ENCODE peak calls at places on chromosomes 6 and 20, in four cellular contexts. T, V, Q and H are unnamed samples. For H3K9me3, the result is how much of the 10 kb centered on the place peaks cover.

GRCh38 chr6:15329154-15329781 is 83.4 kb downstream of the JARID2 start:
- DNase-seq in T (no peak), V (no peak), Q (no peak), H (no peak)

GRCh38 chr6:167995302-167995701 is 2.2 kb upstream of the KIF25 start:
- DNase-seq in T (no peak), V (no peak), Q (no peak), H (no peak)

GRCh38 chr6:14452567-14453527 is 335.3 kb downstream of the CD83 start:
- DNase-seq in T (no peak), V (no peak), Q (peak), H (no peak)

GRCh38 chr6:131532476-131533108 is 40.4 kb upstream of the ARG1 start:
- DNase-seq in T (no peak), V (no peak), Q (no peak), H (no peak)

GRCh38 chr20:14715400-14715799 is 378.0 kb upstream of the FLRT3 start:
- DNase-seq in T (no peak), V (no peak), Q (no peak), H (no peak)

GRCh38 chr6:166413491-166413951 is 30.8 kb upstream of the MPC1 start:
- DNase-seq in T (no peak), V (no peak), Q (no peak), H (no peak)

GRCh38 chr6:101689695-101690094 is 296.2 kb downstream of the GRIK2 start:
- DNase-seq in T (no peak), V (no peak), Q (no peak), H (no peak)

GRCh38 chr6:71481801-71482200 is 193.2 kb downstream of the OGFRL1 start:
- DNase-seq in T (no peak), V (no peak), Q (no peak), H (no peak)

GRCh38 chr20:45933231-45934045 is 1.0 kb upstream of the PCIF1 start:
- DNase-seq in T (peak), V (peak), Q (peak), H (no peak)

GRCh38 chr6:127879685-127880084 is 21.2 kb downstream of the THEMIS start:
- DNase-seq in T (no peak), V (no peak), Q (no peak), H (no peak)

GRCh38 chr6:87943191-87943590 is 104.5 kb upstream of the SPACA1 start:
- DNase-seq in T (no peak), V (no peak), Q (no peak), H (no peak)

GRCh38 chr6:17472653-17473183 is 79.3 kb downstream of the CAP2 start:
- DNase-seq in T (no peak), V (no peak), Q (no peak), H (no peak)

GRCh38 chr6:116444092-116444491 is 17.1 kb upstream of the CALHM6 start:
- DNase-seq in T (peak), V (peak), Q (peak), H (peak)

GRCh38 chr6:34723203-34723602 is 26.6 kb upstream of the ILRUN start:
- DNase-seq in T (peak), V (no peak), Q (no peak), H (no peak)

GRCh38 chr6:129385117-129385516 is 324.9 kb downstream of the ARHGAP18 start:
- DNase-seq in T (no peak), V (no peak), Q (no peak), H (no peak)

GRCh38 chr20:17615645-17616479 is 46.0 kb downstream of the DSTN start:
- DNase-seq in T (no peak), V (no peak), Q (no peak), H (no peak)

GRCh38 chr6:148818939-148819575 is 72.2 kb downstream of the UST start:
- DNase-seq in T (no peak), V (no peak), Q (no peak), H (no peak)

GRCh38 chr6:151012321-151013294 is 147.1 kb downstream of the MTHFD1L start:
- DNase-seq in T (peak), V (no peak), Q (no peak), H (no peak)

GRCh38 chr6:129679250-129679649 is 30.7 kb downstream of the ARHGAP18 start:
- DNase-seq in T (no peak), V (no peak), Q (no peak), H (no peak)

GRCh38 chr6:45305546-45305945 is 22.6 kb upstream of the RUNX2 start:
- DNase-seq in T (no peak), V (no peak), Q (no peak), H (no peak)

GRCh38 chr6:115770851-115771250 is 289.8 kb downstream of the FRK start:
- DNase-seq in T (no peak), V (no peak), Q (no peak), H (no peak)

GRCh38 chr20:53668981-53669380 is 75.3 kb upstream of the ZNF217 start:
- DNase-seq in T (no peak), V (no peak), Q (no peak), H (no peak)

GRCh38 chr20:49701313-49701731 is 12.4 kb downstream of the B4GALT5 start:
- DNase-seq in T (no peak), V (no peak), Q (no peak), H (no peak)

GRCh38 chr6:169070506-169071176 is 183.0 kb downstream of the THBS2 start:
- DNase-seq in T (peak), V (peak), Q (no peak), H (peak)

GRCh38 chr6:65248211-65248610 is 458.8 kb downstream of the EYS start:
- DNase-seq in T (no peak), V (no peak), Q (no peak), H (no peak)

GRCh38 chr6:28657367-28657755 is 131.7 kb downstream of the GPX5 start:
- DNase-seq in T (no peak), V (no peak), Q (no peak), H (no peak)

GRCh38 chr20:47784599-47785320 is 521 bp downstream of the SULF2 start:
- DNase-seq in T (peak), V (no peak), Q (no peak), H (no peak)

GRCh38 chr20:51860015-51860882 is 57.9 kb upstream of the SALL4 start:
- DNase-seq in T (no peak), V (no peak), Q (no peak), H (no peak)

GRCh38 chr20:33719277-33719988 is 677 bp downstream of the PXMP4 start:
- DNase-seq in T (no peak), V (no peak), Q (no peak), H (no peak)

GRCh38 chr6:97765480-97765879 is 482.5 kb upstream of the MMS22L start:
- DNase-seq in T (no peak), V (no peak), Q (no peak), H (no peak)

GRCh38 chr20:745683-746301 is 22.5 kb downstream of the SLC52A3 start:
- DNase-seq in T (no peak), V (no peak), Q (peak), H (no peak)

GRCh38 chr6:22764521-22764920 is 195.2 kb downstream of the HDGFL1 start:
- DNase-seq in T (no peak), V (no peak), Q (no peak), H (no peak)

GRCh38 chr6:33610779-33611421 is 10.2 kb upstream of the ITPR3 start:
- DNase-seq in T (peak), V (no peak), Q (no peak), H (no peak)

GRCh38 chr20:19783966-19784401 is 25.9 kb downstream of the RIN2 start:
- DNase-seq in T (peak), V (no peak), Q (no peak), H (no peak)

GRCh38 chr6:36319436-36319762 is 17.3 kb downstream of the BNIP5 start:
- DNase-seq in T (no peak), V (no peak), Q (no peak), H (no peak)

GRCh38 chr6:9801255-9801757 is 613.6 kb downstream of the TFAP2A start:
- DNase-seq in T (no peak), V (no peak), Q (no peak), H (no peak)

GRCh38 chr6:7879043-7879442 is 31.5 kb downstream of the TXNDC5 start:
- DNase-seq in T (no peak), V (no peak), Q (no peak), H (no peak)
- TF ChIP-seq POLR2AphosphoS5 in T (no peak), V (no peak), Q (no peak), H (no peak)

DNA sequence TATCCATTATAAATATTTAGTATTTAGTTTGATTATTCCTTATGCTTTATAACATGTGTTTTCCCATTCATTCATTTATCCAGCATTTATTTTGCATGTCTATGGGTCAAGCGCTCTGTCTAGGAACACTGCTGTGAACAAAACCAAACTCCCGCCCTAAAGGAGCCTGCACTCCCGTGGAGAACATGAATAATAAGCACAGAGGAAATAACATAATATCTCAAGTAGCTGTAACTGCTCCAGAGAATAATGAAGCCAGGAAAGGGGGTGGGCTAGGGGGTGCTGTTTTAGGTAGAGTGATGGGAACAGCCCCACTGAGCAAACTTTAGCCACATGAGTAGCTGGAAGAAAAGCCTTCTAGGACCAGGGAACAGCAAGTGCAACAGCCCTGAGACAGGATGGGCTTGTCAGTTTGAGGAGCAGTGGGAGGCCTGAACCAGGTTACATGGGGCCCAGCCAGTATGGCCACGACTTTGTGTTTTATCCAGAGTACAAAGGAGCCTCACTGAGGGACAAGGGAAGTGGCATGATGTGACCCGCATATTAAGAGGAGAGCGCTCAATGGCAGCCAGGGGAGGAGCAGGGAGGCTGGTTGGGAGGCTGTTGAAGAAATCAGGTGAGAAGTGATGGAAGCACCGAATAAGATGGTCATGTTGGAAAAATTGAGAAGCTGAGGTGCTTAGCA is 24.4 kb upstream of the PRND start:
- DNase-seq in T (no peak), V (no peak), Q (no peak), H (no peak)
- TF ChIP-seq TCF7L2 in T (no peak), V (no peak), Q (no peak), H (no peak)

GRCh38 chr20:15882553-15882952 is 690.7 kb downstream of the KIF16B start:
- DNase-seq in T (no peak), V (no peak), Q (no peak), H (no peak)
- H3K9me3 ChIP-seq in T (half or more), V (under half), Q (under half), H (under half)

GRCh38 chr6:79078057-79078969 is at the start of gene PHIP:
- DNase-seq in T (peak), V (peak), Q (peak), H (peak)
- TF ChIP-seq POLR2AphosphoS5 in T (peak), V (peak), Q (peak), H (peak)

DNA sequence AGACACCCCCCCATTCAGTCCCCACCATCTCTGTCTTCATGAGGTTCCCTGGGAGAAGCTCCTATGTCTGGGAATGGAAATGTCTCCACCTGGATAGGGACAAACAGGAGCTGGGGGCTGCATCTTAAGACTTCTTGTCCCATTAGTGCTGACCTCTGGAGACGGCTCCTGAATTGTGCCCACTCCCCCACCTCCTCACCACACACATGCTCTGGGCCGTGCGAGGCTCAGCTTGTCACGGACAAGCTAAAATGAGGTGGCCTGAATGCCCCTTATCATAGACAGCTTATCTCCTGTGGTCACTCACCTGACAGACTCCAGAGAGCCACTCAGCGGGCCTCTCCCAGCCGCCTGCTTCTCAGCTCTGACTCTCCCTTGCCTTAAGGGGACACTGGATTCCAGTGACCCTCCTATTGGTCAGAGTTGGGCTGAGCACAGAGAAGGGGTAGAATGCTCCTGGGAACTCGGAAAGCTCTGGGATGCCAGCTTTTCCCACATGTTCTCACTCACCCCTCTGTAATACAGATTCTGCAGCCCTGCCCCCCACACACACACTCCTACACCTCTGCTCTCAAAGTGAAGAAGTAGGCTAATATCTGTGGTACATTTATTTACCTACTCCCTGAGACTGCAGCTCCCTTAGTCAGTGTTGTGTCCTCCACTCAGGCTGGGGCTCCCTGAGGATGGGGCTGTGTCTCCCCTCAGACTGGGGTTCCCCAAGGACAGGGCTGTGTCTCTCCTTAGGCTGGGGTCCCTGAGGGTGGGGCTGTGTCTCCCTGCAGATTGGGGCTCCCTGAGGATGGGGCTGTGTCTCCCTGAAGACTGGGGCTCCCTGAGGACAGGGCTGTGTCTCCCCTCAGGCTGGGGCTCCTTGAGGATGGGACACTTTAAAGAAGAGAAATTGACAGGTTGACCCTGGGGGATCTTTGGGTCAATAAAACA is 167.5 kb downstream of the VEGFA start:
- DNase-seq in T (no peak), V (no peak), Q (peak), H (no peak)
- TF ChIP-seq TCF7L2 in T (no peak), V (no peak), Q (no peak), H (no peak)

DNA sequence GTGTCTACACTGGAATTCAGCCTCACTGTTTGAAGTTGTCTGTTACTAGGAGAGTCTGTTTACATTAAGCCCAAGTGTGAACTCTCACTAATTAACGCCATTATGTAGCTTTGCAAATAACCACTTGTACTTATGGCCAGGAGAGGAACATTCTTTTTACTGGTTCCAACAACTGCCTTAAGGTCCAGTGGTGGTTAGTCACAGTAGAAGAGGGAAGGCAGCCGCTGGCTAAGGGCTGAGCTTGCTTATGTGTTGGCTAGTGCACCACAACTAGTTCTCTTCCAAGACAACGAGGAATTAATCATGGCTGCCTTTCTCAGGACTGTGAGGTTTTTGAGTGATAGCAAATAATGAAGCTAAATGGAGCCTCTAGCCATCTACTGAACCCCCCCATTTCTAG is 14.9 kb upstream of the SLC22A23 start:
- DNase-seq in T (no peak), V (no peak), Q (no peak), H (no peak)
- H3K9me3 ChIP-seq in T (under half), V (under half), Q (under half), H (under half)

DNA sequence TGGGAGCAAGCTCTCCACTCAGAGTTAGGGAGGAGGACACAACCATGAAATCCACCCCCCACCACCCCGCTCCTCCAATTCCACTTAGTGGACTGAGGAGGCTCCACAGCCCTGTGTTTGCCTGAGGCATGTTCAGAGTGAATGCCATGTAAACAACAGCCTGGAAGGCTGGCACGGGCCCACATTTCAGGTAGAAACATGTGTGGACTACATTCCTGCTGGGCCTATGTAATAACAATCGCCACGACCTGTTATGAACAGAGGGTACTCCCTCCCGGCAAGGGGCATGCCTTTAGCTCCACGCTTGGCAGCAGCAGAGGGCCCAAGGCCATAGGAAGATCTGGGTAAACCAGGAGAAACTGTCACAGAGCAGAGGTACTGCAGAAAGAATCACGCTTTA is 65.5 kb downstream of the ISM1 start:
- DNase-seq in T (no peak), V (no peak), Q (no peak), H (no peak)
- TF ChIP-seq POLR2AphosphoS5 in T (no peak), V (no peak), Q (no peak), H (no peak)

GRCh38 chr6:25056130-25056529 is 120.4 kb upstream of the RIPOR2 start:
- DNase-seq in T (no peak), V (no peak), Q (no peak), H (no peak)
- TF ChIP-seq TCF7L2 in T (no peak), V (no peak), Q (no peak), H (no peak)

DNA sequence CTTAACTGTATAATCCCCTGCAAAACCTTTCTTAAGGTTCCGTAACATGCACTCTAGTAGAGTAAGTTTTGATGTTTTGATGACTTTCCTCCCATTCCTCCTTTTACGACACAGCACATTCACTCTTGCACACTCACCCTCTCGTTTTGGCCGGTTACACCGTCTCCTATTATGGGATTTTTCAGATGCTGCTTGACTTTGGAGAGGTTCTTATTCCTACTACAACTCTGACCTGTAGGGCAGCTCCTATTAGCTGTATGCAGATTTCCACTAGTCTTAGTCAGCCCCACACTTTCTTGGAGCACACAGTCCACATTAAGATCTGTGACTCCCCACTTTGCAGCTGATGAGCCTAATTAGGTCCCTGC is 223.7 kb upstream of the SYNCRIP start:
- DNase-seq in T (no peak), V (no peak), Q (no peak), H (no peak)
- H3K9me3 ChIP-seq in T (under half), V (under half), Q (under half), H (under half)

GRCh38 chr6:137967689-137968467 is 100.8 kb downstream of the TNFAIP3 start:
- DNase-seq in T (no peak), V (no peak), Q (no peak), H (no peak)
- TF ChIP-seq POLR2AphosphoS5 in T (no peak), V (no peak), Q (no peak), H (no peak)